ENCODE peak calls at places on chromosome 16, in four cellular contexts. D is neuronal stem cell; A is colonic mucosa; P is CD8-positive, alpha-beta T cell. S is an unnamed sample.

GRCh38 chr16:12439443-12440232 is 364.0 kb downstream of the CPPED1 start:
- DNase-seq in A (no peak), D (no peak), P (no peak), S (no peak)

GRCh38 chr16:80981103-80981502 is 25.6 kb downstream of the CMC2 start:
- DNase-seq in A (no peak), P (no peak), D (no peak), S (no peak)

GRCh38 chr16:10080031-10080772 is 102.0 kb downstream of the GRIN2A start:
- DNase-seq in P (no peak), D (no peak), A (no peak), S (peak)

GRCh38 chr16:11254913-11255736 is 879 bp downstream of the SOCS1 start:
- DNase-seq in D (peak), P (peak), A (peak), S (peak)

GRCh38 chr16:11977206-11978041 is 890 bp downstream of the SNX29 start:
- DNase-seq in D (no peak), A (no peak), P (no peak), S (no peak)

GRCh38 chr16:81694494-81695285 is 84.4 kb upstream of the PLCG2 start:
- DNase-seq in P (no peak), A (no peak), D (no peak), S (no peak)

GRCh38 chr16:6266703-6267102 is 1065.9 kb upstream of the RBFOX1 start:
- DNase-seq in P (no peak), A (no peak), D (no peak), S (no peak)

GRCh38 chr16:68658258-68658973 is 13.3 kb downstream of the CDH3 start:
- DNase-seq in D (no peak), A (peak), P (no peak), S (no peak)

GRCh38 chr16:30948956-30949654 is at the start of gene ORAI3:
- DNase-seq in A (peak), P (peak), D (peak), S (peak)

GRCh38 chr16:81003064-81003463 is 3.6 kb downstream of the CMC2 start:
- DNase-seq in A (no peak), D (no peak), P (no peak), S (no peak)

GRCh38 chr16:31333686-31334649 is 21.0 kb upstream of the ITGAX start:
- DNase-seq in A (no peak), P (peak), D (no peak), S (peak)

GRCh38 chr16:990516-991291 is 9.1 kb downstream of the SOX8 start:
- DNase-seq in D (no peak), P (no peak), A (no peak), S (peak)

GRCh38 chr16:27314161-27314723 is 468 bp downstream of the IL4R start:
- DNase-seq in D (no peak), A (peak), P (peak), S (no peak)

GRCh38 chr16:56353054-56353921 is 72.1 kb downstream of the AMFR start:
- DNase-seq in D (no peak), A (no peak), P (no peak), S (no peak)

GRCh38 chr16:59412275-59412841 is 678.2 kb upstream of the GOT2 start:
- DNase-seq in D (peak), P (no peak), A (no peak), S (no peak)

GRCh38 chr16:73319747-73320146 is 271.8 kb upstream of the ZFHX3 start:
- DNase-seq in A (no peak), P (no peak), D (peak), S (no peak)

GRCh38 chr16:57706717-57707116 is 12.1 kb downstream of the DRC7 start:
- DNase-seq in D (no peak), A (no peak), P (no peak), S (no peak)

GRCh38 chr16:9370071-9370491 is 278.6 kb downstream of the HAPSTR1 start:
- DNase-seq in P (no peak), A (peak), D (no peak), S (no peak)

GRCh38 chr16:88713568-88714419 is 7.5 kb downstream of the CTU2 start:
- DNase-seq in A (no peak), P (no peak), D (no peak), S (no peak)

GRCh38 chr16:5670198-5670597 is 572.6 kb upstream of the EEF2KMT start:
- DNase-seq in A (no peak), D (no peak), P (no peak), S (no peak)

GRCh38 chr16:78317871-78318270 is 218.4 kb downstream of the WWOX start:
- DNase-seq in D (no peak), P (no peak), A (no peak), S (no peak)

GRCh38 chr16:82178352-82178751 is 8.3 kb upstream of the MPHOSPH6 start:
- DNase-seq in D (no peak), P (no peak), A (no peak), S (no peak)

GRCh38 chr16:30113031-30113710 is at the start of gene GDPD3:
- DNase-seq in A (peak), P (no peak), D (no peak), S (no peak)

GRCh38 chr16:88856828-88857727 is at the start of the genes GALNS and TRAPPC2L:
- DNase-seq in A (peak), D (peak), P (peak), S (peak)

GRCh38 chr16:9665851-9666271 is 516.4 kb downstream of the GRIN2A start:
- DNase-seq in A (peak), P (no peak), D (no peak), S (no peak)

GRCh38 chr16:46763147-46763546 is 15.0 kb upstream of the MYLK3 start:
- DNase-seq in P (no peak), D (no peak), A (no peak), S (no peak)

GRCh38 chr16:75288596-75289120 is 37.2 kb upstream of the BCAR1 start:
- DNase-seq in D (no peak), A (no peak), P (peak), S (peak)
- H3K27ac ChIP-seq in D (no peak), A (no peak), P (no peak), S (no peak)

GRCh38 chr16:62869837-62870236 is 833.6 kb upstream of the CDH8 start:
- DNase-seq in D (no peak), P (no peak), A (no peak), S (no peak)
- H3K27ac ChIP-seq in D (no peak), P (no peak), A (no peak), S (no peak)

DNA sequence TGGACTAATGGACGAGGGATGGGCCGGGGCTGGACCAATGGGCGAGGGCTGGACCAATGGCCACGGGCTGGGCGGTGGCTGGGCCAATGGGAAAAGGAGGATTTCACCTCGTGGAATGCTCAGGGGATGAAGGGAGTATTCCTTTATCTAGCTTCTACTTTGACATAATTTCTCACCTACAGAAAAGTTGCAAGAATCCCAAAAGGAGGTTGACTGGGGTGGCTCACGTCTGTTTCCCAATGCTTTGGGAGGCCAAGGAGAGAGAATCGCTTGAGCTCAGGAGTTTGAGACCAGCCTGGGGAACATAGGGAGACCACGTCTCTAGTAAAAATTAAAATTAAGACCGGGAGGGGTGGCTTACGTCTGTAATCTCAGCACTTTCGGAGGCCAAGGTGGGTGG is 5.7 kb upstream of the FLYWCH1 start:
- DNase-seq in D (no peak), P (no peak), A (no peak), S (no peak)
- H3K27ac ChIP-seq in D (peak), P (no peak), A (no peak), S (no peak)

DNA sequence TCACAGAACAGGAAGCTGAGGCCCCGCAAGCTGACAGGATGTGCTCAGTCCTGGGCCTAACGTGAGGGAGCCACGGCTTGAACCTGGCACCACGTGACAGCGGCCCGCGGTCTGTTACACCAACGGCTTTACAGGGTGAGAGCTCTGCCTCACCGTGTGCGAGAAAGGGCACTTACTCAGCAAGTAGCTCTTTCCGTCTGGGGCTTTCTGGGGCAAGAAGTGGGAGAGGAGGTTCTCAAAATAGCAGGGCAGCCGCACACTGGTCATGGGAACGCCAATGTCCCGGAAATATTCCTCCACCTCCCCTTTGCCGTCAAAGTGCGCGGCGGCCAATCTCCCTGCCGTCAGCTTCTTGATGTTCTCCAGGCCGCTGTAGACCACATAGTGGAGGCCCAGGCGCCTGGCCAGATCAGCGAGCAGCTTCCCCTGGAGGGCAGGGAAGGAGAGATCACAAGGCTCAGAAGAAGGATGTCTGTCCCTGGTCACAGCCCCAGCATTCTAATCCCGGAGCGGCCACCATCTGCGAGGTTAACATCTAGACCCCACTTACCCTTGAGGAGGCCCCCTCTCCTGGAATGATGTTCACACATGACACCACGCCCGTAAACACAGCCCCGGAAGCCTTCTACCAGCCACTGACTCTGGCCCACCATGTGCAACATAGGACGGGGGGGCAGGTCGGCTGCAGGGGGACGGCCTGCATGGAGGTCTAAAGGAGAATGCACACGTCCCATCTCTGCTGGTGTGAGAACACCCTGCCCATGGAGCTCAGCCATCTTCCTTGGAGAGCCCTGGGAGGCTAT is 8.2 kb downstream of the NMRAL1 start:
- DNase-seq in D (no peak), A (peak), P (peak), S (no peak)
- H3K27ac ChIP-seq in D (no peak), A (no peak), P (peak), S (no peak)

GRCh38 chr16:70380205-70380918 is 33.7 kb downstream of the DDX19A start:
- DNase-seq in P (peak), A (peak), D (peak), S (peak)

GRCh38 chr16:70378869-70379493 is 32.3 kb downstream of the DDX19A start:
- DNase-seq in P (no peak), A (no peak), D (no peak), S (no peak)

GRCh38 chr16:70375636-70376611 is 29.2 kb downstream of the DDX19A start:
- DNase-seq in P (no peak), D (no peak), A (no peak), S (no peak)

GRCh38 chr16:70380919-70381603 is 34.4 kb downstream of the DDX19A start:
- DNase-seq in A (peak), D (peak), P (peak), S (peak)

GRCh38 chr16:70377782-70378181 is 31.1 kb downstream of the DDX19A start:
- DNase-seq in A (no peak), P (no peak), D (no peak), S (no peak)
- H3K27ac ChIP-seq in A (no peak), P (no peak), D (no peak), S (no peak)

GRCh38 chr16:85172465-85173071 is 60.3 kb upstream of the CIBAR2 start:
- DNase-seq in A (peak), P (peak), D (no peak), S (no peak)
- H3K27ac ChIP-seq in A (peak), P (no peak), D (no peak), S (no peak)

GRCh38 chr16:84478172-84478948 is 26.1 kb downstream of the MEAK7 start:
- DNase-seq in A (no peak), P (no peak), D (no peak), S (no peak)
- H3K27ac ChIP-seq in A (no peak), P (no peak), D (no peak), S (no peak)